ENCODE peak calls at places on chromosomes 3 and 15, in nine cellular contexts. One of them, this sample, is unnamed.

GRCh38 chr3:42654331-42655201 is 1.1 kb downstream of the ZBTB47 start:
- DNase-seq in H7: peak
- DNase-seq in aorta: peak
- DNase-seq in Caco-2: peak
- DNase-seq in adrenal gland: peak
- DNase-seq in kidney: peak
- DNase-seq in left ventricle myocardium inferior: peak
- DNase-seq in Peyer's patch: no peak
- DNase-seq in WERI-Rb-1: peak
- DNase-seq in this sample: peak

GRCh38 chr3:197028711-197029510 is 706 bp downstream of the MELTF start:
- DNase-seq in H7: peak
- DNase-seq in kidney: no peak
- DNase-seq in adrenal gland: no peak
- DNase-seq in Caco-2: peak
- DNase-seq in Peyer's patch: peak
- DNase-seq in WERI-Rb-1: no peak
- DNase-seq in aorta: peak
- DNase-seq in left ventricle myocardium inferior: no peak
- DNase-seq in this sample: peak

GRCh38 chr15:98324341-98324970 is 323.9 kb upstream of the IGF1R start:
- DNase-seq in aorta: no peak
- DNase-seq in kidney: no peak
- DNase-seq in H7: no peak
- DNase-seq in Peyer's patch: no peak
- DNase-seq in adrenal gland: no peak
- DNase-seq in left ventricle myocardium inferior: no peak
- DNase-seq in WERI-Rb-1: no peak
- DNase-seq in Caco-2: no peak
- DNase-seq in this sample: no peak

GRCh38 chr3:166351461-166351860 is 514.2 kb upstream of the BCHE start:
- DNase-seq in Caco-2: no peak
- DNase-seq in left ventricle myocardium inferior: no peak
- DNase-seq in kidney: no peak
- DNase-seq in aorta: no peak
- DNase-seq in WERI-Rb-1: no peak
- DNase-seq in Peyer's patch: no peak
- DNase-seq in adrenal gland: no peak
- DNase-seq in H7: no peak
- DNase-seq in this sample: no peak

GRCh38 chr3:39101022-39101689 is 6.3 kb downstream of the GORASP1 start:
- DNase-seq in Caco-2: peak
- DNase-seq in left ventricle myocardium inferior: no peak
- DNase-seq in aorta: no peak
- DNase-seq in kidney: no peak
- DNase-seq in H7: peak
- DNase-seq in Peyer's patch: peak
- DNase-seq in WERI-Rb-1: peak
- DNase-seq in adrenal gland: peak
- DNase-seq in this sample: peak

GRCh38 chr3:54969652-54970051 is 41.8 kb upstream of the LRTM1 start:
- DNase-seq in Peyer's patch: no peak
- DNase-seq in aorta: no peak
- DNase-seq in adrenal gland: no peak
- DNase-seq in Caco-2: no peak
- DNase-seq in H7: no peak
- DNase-seq in kidney: no peak
- DNase-seq in WERI-Rb-1: peak
- DNase-seq in left ventricle myocardium inferior: no peak
- DNase-seq in this sample: no peak

GRCh38 chr15:45534821-45535220 is 12.3 kb upstream of the SLC30A4 start:
- DNase-seq in Peyer's patch: no peak
- DNase-seq in kidney: no peak
- DNase-seq in adrenal gland: no peak
- DNase-seq in left ventricle myocardium inferior: no peak
- DNase-seq in aorta: no peak
- DNase-seq in Caco-2: no peak
- DNase-seq in H7: no peak
- DNase-seq in WERI-Rb-1: no peak
- DNase-seq in this sample: peak

GRCh38 chr15:31271706-31272557 is 54.7 kb upstream of the KLF13 start:
- DNase-seq in WERI-Rb-1: no peak
- DNase-seq in H7: peak
- DNase-seq in left ventricle myocardium inferior: no peak
- DNase-seq in Peyer's patch: peak
- DNase-seq in kidney: peak
- DNase-seq in aorta: peak
- DNase-seq in adrenal gland: peak
- DNase-seq in Caco-2: no peak
- DNase-seq in this sample: peak

GRCh38 chr15:76108021-76108723 is 48.4 kb downstream of the TMEM266 start:
- DNase-seq in kidney: no peak
- DNase-seq in left ventricle myocardium inferior: peak
- DNase-seq in H7: peak
- DNase-seq in Caco-2: no peak
- DNase-seq in adrenal gland: peak
- DNase-seq in Peyer's patch: no peak
- DNase-seq in WERI-Rb-1: no peak
- DNase-seq in aorta: no peak
- DNase-seq in this sample: peak

GRCh38 chr15:75452968-75453702 is 1.6 kb upstream of the SIN3A start:
- DNase-seq in H7: peak
- DNase-seq in adrenal gland: peak
- DNase-seq in Peyer's patch: peak
- DNase-seq in left ventricle myocardium inferior: peak
- DNase-seq in kidney: peak
- DNase-seq in WERI-Rb-1: peak
- DNase-seq in aorta: peak
- DNase-seq in Caco-2: peak
- DNase-seq in this sample: peak

DNA sequence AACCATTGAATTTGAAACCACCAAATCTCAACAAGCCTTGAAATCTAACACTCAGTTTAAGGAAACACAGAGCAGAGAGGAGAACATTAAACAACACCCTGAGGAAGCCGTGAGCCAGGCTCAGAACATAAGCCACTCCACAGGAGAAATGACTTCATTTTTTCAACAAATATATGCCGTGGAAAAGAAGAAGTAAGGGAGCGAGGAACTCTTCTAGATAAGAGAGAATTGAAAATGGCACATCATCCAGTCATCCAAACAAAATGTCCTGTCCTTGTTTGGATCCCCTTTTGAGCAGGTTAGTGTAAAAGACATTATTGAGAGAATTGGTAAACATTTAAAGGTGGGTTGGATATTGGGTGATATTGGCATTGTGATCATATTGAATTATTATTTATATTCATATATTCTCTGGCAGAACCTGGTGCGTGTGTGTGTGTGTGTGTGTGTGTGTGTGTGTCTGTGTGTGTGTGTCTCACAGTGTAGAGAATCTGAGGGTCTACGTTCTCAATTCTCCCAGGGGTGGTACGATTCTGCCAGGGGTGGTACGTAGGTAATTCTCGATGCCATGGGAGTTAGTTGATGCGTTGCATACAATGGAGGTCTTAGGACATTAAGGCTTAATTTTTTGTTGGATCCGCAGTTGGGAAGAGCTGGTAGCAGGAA is 94.4 kb downstream of the ST6GAL1 start:
- DNase-seq in adrenal gland: no peak
- DNase-seq in left ventricle myocardium inferior: no peak
- DNase-seq in Caco-2: no peak
- DNase-seq in H7: no peak
- DNase-seq in WERI-Rb-1: no peak
- DNase-seq in kidney: no peak
- DNase-seq in Peyer's patch: no peak
- DNase-seq in aorta: no peak
- DNase-seq in this sample: no peak
- H3K4me3 ChIP-seq in adrenal gland: no peak
- H3K4me3 ChIP-seq in left ventricle myocardium inferior: no peak
- H3K4me3 ChIP-seq in Caco-2: no peak
- H3K4me3 ChIP-seq in H7: no peak
- H3K4me3 ChIP-seq in WERI-Rb-1: no peak
- H3K4me3 ChIP-seq in kidney: peak
- H3K4me3 ChIP-seq in Peyer's patch: peak
- H3K4me3 ChIP-seq in aorta: no peak
- H3K4me3 ChIP-seq in this sample: no peak

GRCh38 chr3:48427630-48427962 is 2.3 kb downstream of the PLXNB1 start:
- DNase-seq in kidney: peak
- DNase-seq in Peyer's patch: no peak
- DNase-seq in H7: peak
- DNase-seq in adrenal gland: no peak
- DNase-seq in WERI-Rb-1: no peak
- DNase-seq in Caco-2: no peak
- DNase-seq in left ventricle myocardium inferior: no peak
- DNase-seq in aorta: peak
- DNase-seq in this sample: no peak

GRCh38 chr3:48425281-48425812 is 4.5 kb downstream of the PLXNB1 start:
- DNase-seq in WERI-Rb-1: no peak
- DNase-seq in Caco-2: no peak
- DNase-seq in H7: peak
- DNase-seq in Peyer's patch: no peak
- DNase-seq in left ventricle myocardium inferior: peak
- DNase-seq in adrenal gland: no peak
- DNase-seq in aorta: no peak
- DNase-seq in kidney: peak
- DNase-seq in this sample: no peak

GRCh38 chr3:48426401-48426909 is 3.4 kb downstream of the PLXNB1 start:
- DNase-seq in Caco-2: no peak
- DNase-seq in WERI-Rb-1: no peak
- DNase-seq in Peyer's patch: no peak
- DNase-seq in H7: peak
- DNase-seq in kidney: peak
- DNase-seq in left ventricle myocardium inferior: peak
- DNase-seq in adrenal gland: no peak
- DNase-seq in aorta: no peak
- DNase-seq in this sample: no peak

GRCh38 chr3:48428088-48428862 is 1.6 kb downstream of the PLXNB1 start:
- DNase-seq in WERI-Rb-1: no peak
- DNase-seq in Peyer's patch: peak
- DNase-seq in left ventricle myocardium inferior: no peak
- DNase-seq in aorta: peak
- DNase-seq in kidney: peak
- DNase-seq in adrenal gland: no peak
- DNase-seq in H7: peak
- DNase-seq in Caco-2: peak
- DNase-seq in this sample: peak

GRCh38 chr3:48426944-48427629 is 2.8 kb downstream of the PLXNB1 start:
- DNase-seq in Caco-2: no peak
- DNase-seq in WERI-Rb-1: no peak
- DNase-seq in left ventricle myocardium inferior: no peak
- DNase-seq in kidney: peak
- DNase-seq in Peyer's patch: no peak
- DNase-seq in aorta: no peak
- DNase-seq in H7: peak
- DNase-seq in adrenal gland: no peak
- DNase-seq in this sample: no peak
- H3K4me3 ChIP-seq in Caco-2: peak
- H3K4me3 ChIP-seq in WERI-Rb-1: no peak
- H3K4me3 ChIP-seq in left ventricle myocardium inferior: peak
- H3K4me3 ChIP-seq in kidney: peak
- H3K4me3 ChIP-seq in Peyer's patch: no peak
- H3K4me3 ChIP-seq in aorta: peak
- H3K4me3 ChIP-seq in H7: no peak
- H3K4me3 ChIP-seq in adrenal gland: no peak
- H3K4me3 ChIP-seq in this sample: peak

GRCh38 chr3:172143739-172144497 is 104.5 kb downstream of the FNDC3B start:
- DNase-seq in left ventricle myocardium inferior: no peak
- DNase-seq in Peyer's patch: no peak
- DNase-seq in aorta: no peak
- DNase-seq in WERI-Rb-1: no peak
- DNase-seq in adrenal gland: no peak
- DNase-seq in Caco-2: no peak
- DNase-seq in kidney: no peak
- DNase-seq in H7: no peak
- DNase-seq in this sample: no peak

GRCh38 chr3:172146349-172146748 is 107.0 kb downstream of the FNDC3B start:
- DNase-seq in Caco-2: no peak
- DNase-seq in left ventricle myocardium inferior: no peak
- DNase-seq in H7: no peak
- DNase-seq in kidney: no peak
- DNase-seq in WERI-Rb-1: no peak
- DNase-seq in adrenal gland: no peak
- DNase-seq in aorta: no peak
- DNase-seq in Peyer's patch: no peak
- DNase-seq in this sample: no peak

GRCh38 chr3:172143060-172143451 is 103.7 kb downstream of the FNDC3B start:
- DNase-seq in kidney: no peak
- DNase-seq in left ventricle myocardium inferior: no peak
- DNase-seq in Peyer's patch: no peak
- DNase-seq in Caco-2: no peak
- DNase-seq in H7: no peak
- DNase-seq in aorta: no peak
- DNase-seq in adrenal gland: no peak
- DNase-seq in WERI-Rb-1: no peak
- DNase-seq in this sample: no peak

GRCh38 chr3:172147113-172147818 is 107.9 kb downstream of the FNDC3B start:
- DNase-seq in kidney: no peak
- DNase-seq in left ventricle myocardium inferior: no peak
- DNase-seq in H7: no peak
- DNase-seq in Peyer's patch: no peak
- DNase-seq in Caco-2: no peak
- DNase-seq in aorta: no peak
- DNase-seq in adrenal gland: no peak
- DNase-seq in WERI-Rb-1: no peak
- DNase-seq in this sample: no peak

GRCh38 chr3:172145287-172145686 is 105.9 kb downstream of the FNDC3B start:
- DNase-seq in adrenal gland: no peak
- DNase-seq in left ventricle myocardium inferior: no peak
- DNase-seq in WERI-Rb-1: no peak
- DNase-seq in kidney: no peak
- DNase-seq in Caco-2: no peak
- DNase-seq in H7: no peak
- DNase-seq in aorta: no peak
- DNase-seq in Peyer's patch: no peak
- DNase-seq in this sample: no peak
- H3K4me3 ChIP-seq in adrenal gland: no peak
- H3K4me3 ChIP-seq in left ventricle myocardium inferior: no peak
- H3K4me3 ChIP-seq in WERI-Rb-1: no peak
- H3K4me3 ChIP-seq in kidney: no peak
- H3K4me3 ChIP-seq in Caco-2: no peak
- H3K4me3 ChIP-seq in H7: no peak
- H3K4me3 ChIP-seq in aorta: no peak
- H3K4me3 ChIP-seq in Peyer's patch: no peak
- H3K4me3 ChIP-seq in this sample: no peak

DNA sequence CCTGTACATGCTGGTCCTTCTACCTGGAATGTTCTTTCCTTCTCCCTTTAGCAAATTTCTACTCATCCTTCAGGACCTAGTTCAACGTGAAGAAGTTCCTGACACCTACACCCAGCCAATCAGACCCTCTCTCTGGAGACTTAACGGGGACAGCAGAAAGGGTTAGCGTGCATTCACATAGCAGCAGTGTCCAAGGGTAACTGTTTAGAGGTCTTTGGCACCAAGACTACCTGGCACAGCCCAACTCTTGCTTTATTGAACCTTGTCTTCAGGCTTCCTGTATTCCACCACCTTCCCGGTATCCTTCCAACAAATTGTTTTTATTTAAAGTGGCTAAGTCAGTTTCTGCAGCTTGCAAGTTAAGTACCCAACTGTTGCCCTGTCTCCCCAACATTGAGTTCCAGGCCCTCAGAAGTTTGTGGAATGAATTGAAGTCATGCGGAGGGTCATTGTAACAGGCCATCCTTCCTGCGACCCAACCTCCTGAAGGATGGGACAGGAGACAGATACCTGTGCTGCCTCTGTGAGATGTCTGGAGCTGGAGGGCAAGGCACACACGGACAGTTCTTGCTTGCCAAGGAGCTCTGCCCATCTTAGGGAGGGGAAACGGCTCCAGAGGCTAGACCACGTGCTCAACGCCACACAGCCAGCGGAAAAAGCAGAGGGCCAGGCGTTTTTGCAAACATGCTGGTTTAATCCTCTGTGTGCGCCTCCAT is 14.4 kb upstream of the WNT7A start:
- DNase-seq in WERI-Rb-1: no peak
- DNase-seq in adrenal gland: no peak
- DNase-seq in Peyer's patch: no peak
- DNase-seq in kidney: no peak
- DNase-seq in H7: no peak
- DNase-seq in left ventricle myocardium inferior: no peak
- DNase-seq in aorta: no peak
- DNase-seq in Caco-2: no peak
- DNase-seq in this sample: peak
- H3K4me3 ChIP-seq in WERI-Rb-1: no peak
- H3K4me3 ChIP-seq in adrenal gland: no peak
- H3K4me3 ChIP-seq in Peyer's patch: no peak
- H3K4me3 ChIP-seq in kidney: no peak
- H3K4me3 ChIP-seq in H7: no peak
- H3K4me3 ChIP-seq in left ventricle myocardium inferior: no peak
- H3K4me3 ChIP-seq in aorta: no peak
- H3K4me3 ChIP-seq in Caco-2: no peak
- H3K4me3 ChIP-seq in this sample: no peak

This sample was measured in neural progenitor cell.